ENCODE peak calls at places on chromosomes 11 and 22, in five cellular contexts. B is CD8-positive, alpha-beta memory T cell; U is RWPE1; D is upper lobe of right lung; H is gastrocnemius medialis. A is an unnamed sample.

GRCh38 chr11:92453055-92453454 is 228.4 kb downstream of the FAT3 start:
- DNase-seq in B (no peak), U (peak; percentile 34), D (no peak), H (no peak), A (no peak)

GRCh38 chr11:61118406-61118805 is 16.1 kb downstream of the CD5 start:
- DNase-seq in B (no peak), U (no peak), D (peak; percentile 47), H (no peak), A (no peak)

GRCh38 chr11:106986261-106986660 is 32.0 kb downstream of the GUCY1A2 start:
- DNase-seq in B (no peak), U (peak; percentile 8), D (no peak), H (no peak), A (no peak)

GRCh38 chr11:73236205-73236765 is 18.2 kb downstream of the P2RY2 start:
- DNase-seq in B (no peak), U (no peak), D (peak; percentile 53), H (no peak), A (no peak)

GRCh38 chr11:74593463-74593862 is 1.1 kb downstream of the POLD3 start:
- DNase-seq in B (no peak), U (no peak), D (no peak), H (no peak), A (no peak)

GRCh38 chr11:117179048-117179999 is 781 bp downstream of the SIDT2 start:
- DNase-seq in B (peak; percentile 41), U (no peak), D (peak; percentile 78), H (no peak), A (peak; percentile 39)

GRCh38 chr22:17119481-17120202 is 1.5 kb downstream of the TMEM121B start:
- DNase-seq in B (no peak), U (no peak), D (no peak), H (no peak), A (peak; percentile 87)

GRCh38 chr11:131033151-131033651 is 116.9 kb upstream of the SNX19 start:
- DNase-seq in B (no peak), U (peak; percentile 68), D (no peak), H (no peak), A (peak; percentile 23)

GRCh38 chr11:102666331-102666957 is 39.1 kb downstream of the MMP27 start:
- DNase-seq in B (no peak), U (peak; percentile 53), D (no peak), H (no peak), A (no peak)

GRCh38 chr11:28581286-28582242 is 473.4 kb downstream of the METTL15 start:
- DNase-seq in B (no peak), U (no peak), D (no peak), H (no peak), A (no peak)
- H3K27ac ChIP-seq in B (no peak overlapping the region), U (no peak overlapping the region), D (no peak overlapping the region), H (no peak overlapping the region), A (no peak overlapping the region)

GRCh38 chr11:823441-824291 is 4.1 kb upstream of the CRACR2B start:
- DNase-seq in B (no peak), U (no peak), D (no peak), H (no peak), A (no peak)
- H3K27ac ChIP-seq in B (no peak overlapping the region), U (peak overlapping the region; percentile 97), D (no peak overlapping the region), H (no peak overlapping the region), A (peak overlapping the region; percentile 26)

DNA sequence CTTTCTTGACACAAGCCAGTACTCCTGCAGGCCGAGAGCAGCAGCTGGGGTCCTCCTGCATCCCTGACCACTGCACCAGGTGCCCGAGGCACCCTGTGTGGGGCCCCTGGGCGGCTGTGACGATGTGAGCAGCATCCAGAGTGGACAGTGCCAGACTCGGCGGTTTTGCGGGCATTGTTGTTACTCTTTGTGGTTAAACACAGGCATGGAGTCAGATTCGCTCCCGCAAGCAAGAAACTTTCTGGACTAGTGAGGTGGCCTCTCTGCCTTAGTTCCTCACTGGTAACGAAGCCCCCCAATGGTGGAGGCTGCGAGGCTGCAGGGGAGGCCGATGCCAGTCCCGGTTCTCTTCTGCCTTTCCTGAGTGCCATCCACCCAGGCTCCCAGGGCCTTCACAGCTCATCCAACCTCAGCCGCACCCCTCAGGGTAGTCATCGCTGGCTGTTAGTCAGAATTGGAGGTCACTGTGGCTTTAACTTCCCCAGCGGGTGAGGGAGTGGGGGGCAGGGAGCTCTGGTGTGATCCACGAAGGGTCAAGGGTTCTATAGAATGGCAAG is 3.7 kb upstream of the CLDN5 start:
- DNase-seq in B (no peak), U (peak; percentile 26), D (peak; percentile 31), H (no peak), A (no peak)
- H3K27ac ChIP-seq in B (no peak overlapping the region), U (no peak overlapping the region), D (peak overlapping the region; percentile 26), H (peak overlapping the region; percentile 74), A (peak overlapping the region; percentile 15)

DNA sequence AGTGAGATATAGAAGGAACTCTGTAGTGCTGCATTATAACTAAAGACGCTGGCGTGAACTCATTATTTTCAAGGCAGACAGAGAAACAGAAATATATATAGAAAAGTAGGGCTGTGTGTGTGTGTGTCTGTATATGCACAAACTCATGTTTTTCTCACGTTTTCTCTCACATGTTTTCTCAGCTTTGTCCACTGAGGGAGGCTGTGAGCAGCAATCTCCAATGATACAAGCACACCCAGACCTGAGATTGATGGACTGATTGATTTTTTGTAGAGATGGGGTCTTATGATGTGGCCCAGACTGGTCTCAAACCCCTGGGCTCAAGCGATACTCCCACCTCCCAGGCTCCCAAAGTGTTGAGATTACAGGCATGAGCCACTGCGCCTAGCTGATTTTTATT is 122.5 kb downstream of the SERGEF start:
- DNase-seq in B (no peak), U (no peak), D (no peak), H (no peak), A (no peak)
- H3K27ac ChIP-seq in B (no peak overlapping the region), U (no peak overlapping the region), D (no peak overlapping the region), H (no peak overlapping the region), A (no peak overlapping the region)

DNA sequence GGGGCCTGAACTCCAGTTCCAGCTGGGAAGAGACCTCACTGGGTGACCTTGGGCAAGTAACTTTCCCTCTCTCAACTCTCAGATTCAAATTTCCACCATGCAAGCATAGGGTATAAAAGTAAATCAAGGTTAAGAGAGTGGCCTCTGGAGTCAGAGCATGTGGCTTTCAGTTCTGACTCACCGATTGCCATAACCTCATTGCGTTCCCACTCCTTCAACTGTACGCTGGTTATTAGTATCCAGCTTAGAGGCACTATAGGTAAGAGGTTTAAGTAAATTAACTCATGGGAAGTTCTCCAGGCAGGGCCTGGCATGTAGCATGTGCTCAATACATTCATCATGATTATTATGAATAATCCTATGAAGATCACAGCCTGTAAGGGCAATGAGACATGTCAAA is 88.3 kb downstream of the FBXO7 start:
- DNase-seq in B (no peak), U (no peak), D (no peak), H (no peak), A (no peak)
- H3K27ac ChIP-seq in B (no peak overlapping the region), U (no peak overlapping the region), D (peak overlapping the region; percentile 15), H (peak overlapping the region; percentile 43), A (peak overlapping the region; percentile 79)

GRCh38 chr11:122201126-122201525 is 85.1 kb upstream of the BLID start:
- DNase-seq in B (no peak), U (no peak), D (no peak), H (no peak), A (no peak)

GRCh38 chr11:122198291-122198983 is 82.4 kb upstream of the BLID start:
- DNase-seq in B (no peak), U (no peak), D (no peak), H (no peak), A (no peak)

GRCh38 chr11:122199661-122200060 is 83.6 kb upstream of the BLID start:
- DNase-seq in B (no peak), U (no peak), D (no peak), H (no peak), A (no peak)

GRCh38 chr11:122195790-122196189 is 79.8 kb upstream of the BLID start:
- DNase-seq in B (no peak), U (no peak), D (no peak), H (no peak), A (no peak)

GRCh38 chr11:122197055-122197987 is 81.3 kb upstream of the BLID start:
- DNase-seq in B (no peak), U (peak; percentile 95), D (no peak), H (no peak), A (no peak)
- H3K27ac ChIP-seq in B (no peak overlapping the region), U (no peak overlapping the region), D (no peak overlapping the region), H (no peak overlapping the region), A (no peak overlapping the region)

GRCh38 chr11:12936200-12936599 is 72.9 kb upstream of the RASSF10 start:
- DNase-seq in B (no peak), U (no peak), D (no peak), H (no peak), A (no peak)
- H3K27ac ChIP-seq in B (no peak overlapping the region), U (no peak overlapping the region), D (no peak overlapping the region), H (no peak overlapping the region), A (no peak overlapping the region)

DNA sequence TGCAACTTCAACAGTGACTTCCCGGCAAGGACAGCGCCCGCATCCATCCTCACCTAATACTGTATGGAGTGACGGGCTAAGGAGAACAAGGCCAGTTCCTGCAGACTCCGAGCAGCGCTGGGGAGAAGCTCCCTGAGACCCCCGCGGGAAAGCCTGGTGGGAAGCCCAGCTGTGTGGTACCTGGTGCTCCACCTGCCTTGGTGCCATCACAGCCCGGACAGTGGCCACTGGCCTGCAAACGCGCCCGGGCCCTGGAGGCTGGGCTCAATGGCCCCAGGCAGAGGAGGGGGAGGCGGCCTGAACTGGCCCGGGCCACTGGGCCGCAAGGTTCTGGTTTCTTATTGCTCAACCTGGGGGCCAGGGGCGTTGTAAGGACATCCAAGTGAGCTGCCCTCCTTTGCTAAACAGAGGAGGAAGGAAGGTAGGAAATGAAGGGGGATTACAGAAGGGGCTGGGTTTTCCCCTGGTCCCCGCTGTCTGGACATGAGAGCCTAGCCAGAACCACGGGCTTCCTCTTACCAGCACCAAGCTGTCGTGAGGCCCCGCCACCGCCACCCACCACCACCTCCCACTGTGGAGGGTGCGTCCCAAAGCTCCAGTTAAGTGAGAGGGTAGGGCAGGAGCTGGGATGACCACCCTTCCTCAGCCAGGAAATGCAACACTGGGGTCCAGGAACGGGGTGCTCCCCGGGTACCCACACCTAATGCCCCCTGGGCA is 8.5 kb upstream of the CDC42BPG start:
- DNase-seq in B (no peak), U (no peak), D (no peak), H (no peak), A (no peak)
- H3K27ac ChIP-seq in B (peak overlapping the region; percentile 35), U (peak overlapping the region; percentile 99), D (peak overlapping the region; percentile 87), H (peak overlapping the region; percentile 91), A (peak overlapping the region; percentile 92)

DNA sequence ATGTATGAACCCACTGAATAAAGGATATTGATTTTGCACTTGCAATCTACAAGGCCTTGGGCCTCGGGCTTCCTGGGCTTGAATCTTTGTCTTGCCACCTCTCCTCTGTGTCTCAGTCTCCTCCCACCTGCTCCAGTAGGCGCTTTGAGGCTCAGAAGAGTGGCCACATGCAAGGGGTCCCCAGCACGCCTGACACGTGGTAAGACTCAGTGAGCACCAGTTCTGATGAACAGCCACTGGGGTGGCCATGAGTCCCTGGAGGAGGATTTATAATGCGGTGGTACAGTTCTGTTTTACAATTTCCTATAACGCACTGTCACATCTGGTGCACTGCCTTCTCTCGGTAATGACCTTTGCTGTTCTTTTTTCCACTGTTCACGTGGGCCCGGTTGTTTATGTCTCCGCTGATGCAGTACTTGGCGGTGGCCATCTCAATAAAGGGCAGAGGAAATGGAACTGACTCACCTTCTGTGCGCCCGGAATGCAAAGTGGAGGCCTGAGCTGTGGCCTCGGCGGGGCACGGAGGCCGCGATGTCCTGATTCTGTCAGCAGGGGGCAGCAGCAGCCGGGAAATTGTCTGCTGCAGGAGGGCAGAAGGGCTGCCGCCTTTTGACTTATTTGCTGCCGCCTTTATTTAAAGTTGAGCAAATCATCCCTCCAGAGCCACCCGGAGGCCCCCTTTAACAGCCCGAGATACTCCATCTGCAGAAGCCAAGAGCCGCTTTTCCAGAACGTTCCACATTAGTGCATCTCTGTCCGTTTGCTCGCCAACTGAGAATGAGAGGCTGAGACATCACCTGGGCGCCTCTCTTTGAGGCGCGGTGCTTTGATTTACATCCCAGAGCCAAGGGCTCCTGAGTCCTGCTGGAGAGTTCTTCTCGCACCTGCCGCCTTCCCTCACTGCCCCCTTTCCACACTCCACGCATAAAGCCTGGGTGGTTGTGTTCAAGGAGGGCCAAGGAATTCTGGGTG is 6.0 kb upstream of the IFT27 start:
- DNase-seq in B (peak; percentile 72), U (peak; percentile 72), D (peak; percentile 89), H (peak; percentile 31), A (peak; percentile 94)
- H3K27ac ChIP-seq in B (no peak overlapping the region), U (peak overlapping the region; percentile 14), D (no peak overlapping the region), H (no peak overlapping the region), A (no peak overlapping the region)

GRCh38 chr22:30436196-30436595 is 10.6 kb downstream of the MTFP1 start:
- DNase-seq in B (no peak), U (no peak), D (no peak), H (no peak), A (no peak)
- H3K27ac ChIP-seq in B (peak overlapping the region; percentile 62), U (peak overlapping the region; percentile 54), D (peak overlapping the region; percentile 49), H (peak overlapping the region; percentile 54), A (peak overlapping the region; percentile 76)